ENCODE peak calls at places on chromosome X, in six cellular contexts. Z is transverse colon, O is dorsolateral prefrontal cortex, E is AG04450, I is AG10803, N is suprapubic skin. B is an unnamed sample.
A peak's percentile ranks its signal among the peaks of the same experiment; 100 is the strongest.

GRCh38 chrX:39903937-39904336 is 193.8 kb downstream of the BCOR start:
- DNase-seq in Z (no peak), O (no peak), E (no peak), I (peak; percentile 74), N (no peak), B (no peak)

GRCh38 chrX:19709812-19710518 is 177.4 kb downstream of the SH3KBP1 start:
- DNase-seq in Z (no peak), O (no peak), E (no peak), I (peak; percentile 95), N (no peak), B (no peak)

GRCh38 chrX:120244735-120245498 is 5.7 kb upstream of the ZBTB33 start:
- DNase-seq in Z (peak; percentile 79), O (peak; percentile 74), E (peak; percentile 41), I (peak; percentile 80), N (peak; percentile 84), B (peak; percentile 57)

GRCh38 chrX:122475306-122475705 is 708.8 kb upstream of the GRIA3 start:
- DNase-seq in Z (no peak), O (no peak), E (no peak), I (no peak), N (no peak), B (no peak)

GRCh38 chrX:16578218-16578617 is 71.7 kb upstream of the S100G start:
- DNase-seq in Z (no peak), O (no peak), E (no peak), I (peak; percentile 67), N (no peak), B (no peak)

GRCh38 chrX:55057691-55058249 is 17.1 kb upstream of the PAGE2B start:
- DNase-seq in Z (no peak), O (peak; percentile 32), E (no peak), I (peak; percentile 6), N (no peak), B (peak; percentile 22)

GRCh38 chrX:40773188-40773587 is 37.8 kb upstream of the MED14 start:
- DNase-seq in Z (no peak), O (no peak), E (no peak), I (no peak), N (no peak), B (no peak)

GRCh38 chrX:10579018-10579752 is 41.2 kb downstream of the MID1 start:
- DNase-seq in Z (no peak), O (no peak), E (peak; percentile 24), I (peak; percentile 61), N (no peak), B (no peak)

GRCh38 chrX:20066968-20067708 is 49.6 kb downstream of the MAP7D2 start:
- DNase-seq in Z (peak; percentile 22), O (peak; percentile 5), E (peak; percentile 20), I (peak; percentile 56), N (no peak), B (no peak)

GRCh38 chrX:41634284-41634683 is 54.5 kb upstream of the GPR34 start:
- DNase-seq in Z (no peak), O (no peak), E (no peak), I (no peak), N (no peak), B (no peak)

GRCh38 chrX:74351760-74352159 is 47.8 kb downstream of the ZCCHC13 start:
- DNase-seq in Z (no peak), O (no peak), E (no peak), I (peak; percentile 3), N (no peak), B (no peak)

GRCh38 chrX:104681214-104681613 is 115.2 kb downstream of the IL1RAPL2 start:
- DNase-seq in Z (no peak), O (no peak), E (no peak), I (no peak), N (no peak), B (no peak)
- TF ChIP-seq CTCF in Z (no peak), O (no peak), E (no peak), I (no peak), N (no peak), B (no peak)

GRCh38 chrX:132330156-132330729 is 111.0 kb upstream of the RAP2C start:
- DNase-seq in Z (no peak), O (no peak), E (no peak), I (no peak), N (no peak), B (no peak)
- TF ChIP-seq CTCF in Z (no peak), O (no peak), E (no peak), I (no peak), N (no peak), B (no peak)

GRCh38 chrX:128518508-128518907 is 466.3 kb upstream of the ACTRT1 start:
- DNase-seq in Z (no peak), O (no peak), E (no peak), I (no peak), N (no peak), B (no peak)
- TF ChIP-seq CTCF in Z (no peak), O (no peak), E (no peak), I (no peak), N (no peak), B (peak; percentile 33)

DNA sequence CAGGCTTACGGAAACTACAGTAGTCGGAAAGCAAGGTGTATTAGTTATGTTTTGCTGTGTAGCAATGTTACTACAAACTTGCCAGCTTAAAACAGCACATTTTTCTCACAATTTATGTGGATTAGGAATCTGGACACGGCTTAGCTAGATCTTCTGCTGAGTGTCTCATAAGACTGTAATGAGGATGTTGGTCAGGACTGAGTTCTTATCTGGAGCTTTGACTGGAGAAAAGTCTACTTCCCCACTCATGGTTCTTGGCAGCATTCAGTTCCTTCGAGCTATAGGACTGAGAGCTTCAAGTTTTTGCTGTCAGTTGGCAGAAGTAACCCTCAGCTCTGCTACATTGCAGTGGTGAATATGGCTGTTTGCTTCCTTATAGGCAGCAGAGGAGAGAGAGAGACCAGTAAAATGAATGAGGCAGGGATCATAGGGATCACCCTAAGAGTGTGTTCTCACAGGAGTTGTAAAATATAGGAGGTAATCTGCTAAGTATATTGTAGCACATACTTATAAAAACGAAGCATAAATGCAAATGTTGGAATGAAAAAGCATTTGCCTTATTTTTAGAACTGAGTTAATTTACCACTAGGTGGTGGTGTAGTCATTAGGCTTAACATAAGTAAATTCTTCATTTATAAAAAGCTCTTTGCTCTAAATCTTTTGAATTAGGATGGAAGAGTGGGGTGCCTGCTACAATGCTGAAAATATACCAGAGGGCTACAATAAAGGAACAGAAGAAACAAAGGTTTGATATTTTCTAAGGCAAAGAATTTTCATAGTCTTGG is 38.6 kb downstream of the ALG13 start:
- DNase-seq in Z (no peak), O (no peak), E (no peak), I (peak; percentile 1), N (no peak), B (no peak)
- TF ChIP-seq CTCF in Z (no peak), O (peak; percentile 52), E (peak; percentile 29), I (peak; percentile 43), N (no peak), B (peak; percentile 26)

B was measured in nephron progenitor cell.